ENCODE peak calls at places on chromosomes 1 and 21, in seven cellular contexts. C is heart right ventricle, D is mammary epithelial cell, U is heart left ventricle, F is psoas muscle, X is pancreas, S is Panc1. B is an unnamed sample.
A peak's percentile ranks its signal among the peaks of the same experiment; 100 is the strongest.

GRCh38 chr1:41851589-41851988 is 67.1 kb downstream of the HIVEP3 start:
- DNase-seq in C (no peak), D (peak; percentile 80), U (no peak), F (no peak), X (no peak), S (no peak), B (peak; percentile 66)

GRCh38 chr21:39377444-39378050 is 28.7 kb upstream of the HMGN1 start:
- DNase-seq in C (no peak), D (peak; percentile 78), U (no peak), F (no peak), X (no peak), S (no peak), B (no peak)

GRCh38 chr1:153490272-153491051 is 30.0 kb upstream of the S100A7 start:
- DNase-seq in C (peak; percentile 75), D (peak; percentile 98), U (peak; percentile 85), F (peak; percentile 89), X (peak; percentile 43), S (peak; percentile 93), B (peak; percentile 91)

GRCh38 chr1:89987170-89987819 is 7.6 kb upstream of the ZNF326 start:
- DNase-seq in C (peak; percentile 64), D (peak; percentile 66), U (no peak), F (no peak), X (peak; percentile 24), S (peak; percentile 78), B (peak; percentile 92)

GRCh38 chr1:20380616-20381035 is 90.0 kb downstream of the VWA5B1 start:
- DNase-seq in C (no peak), D (peak; percentile 38), U (no peak), F (no peak), X (no peak), S (no peak), B (peak; percentile 68)

GRCh38 chr1:155983191-155984023 is 5.1 kb upstream of the ARHGEF2 start:
- DNase-seq in C (peak; percentile 82), D (peak; percentile 67), U (peak; percentile 90), F (peak; percentile 86), X (no peak), S (peak; percentile 98), B (peak; percentile 98)

GRCh38 chr21:18244721-18245486 is at the start of gene CHODL:
- DNase-seq in C (no peak), D (no peak), U (peak; percentile 20), F (no peak), X (no peak), S (no peak), B (no peak)

GRCh38 chr1:205514211-205515142 is 10.0 kb downstream of the CDK18 start:
- DNase-seq in C (no peak), D (no peak), U (no peak), F (no peak), X (no peak), S (no peak), B (no peak)

GRCh38 chr1:170356585-170356984 is 175.4 kb upstream of the GORAB start:
- DNase-seq in C (no peak), D (no peak), U (no peak), F (no peak), X (no peak), S (no peak), B (no peak)

GRCh38 chr1:2529776-2530500 is at the start of gene HES5:
- DNase-seq in C (peak; percentile 43), D (no peak), U (peak; percentile 57), F (no peak), X (no peak), S (no peak), B (peak; percentile 60)

GRCh38 chr1:118947790-118948189 is 40.4 kb downstream of the TBX15 start:
- DNase-seq in C (no peak), D (peak; percentile 58), U (no peak), F (no peak), X (no peak), S (no peak), B (no peak)

GRCh38 chr1:153232553-153232952 is 15.2 kb downstream of the PRR9 start:
- DNase-seq in C (no peak), D (no peak), U (no peak), F (no peak), X (no peak), S (no peak), B (no peak)

GRCh38 chr1:202023033-202023433 is 12.6 kb downstream of the ELF3 start:
- DNase-seq in C (no peak), D (peak; percentile 99), U (no peak), F (no peak), X (peak; percentile 78), S (peak; percentile 45), B (no peak)

GRCh38 chr1:223363057-223363855 is 720 bp downstream of the SUSD4 start:
- DNase-seq in C (peak; percentile 52), D (no peak), U (peak; percentile 71), F (peak; percentile 61), X (peak; percentile 49), S (no peak), B (peak; percentile 32)

GRCh38 chr1:195458365-195458764 is 1149.9 kb downstream of the KCNT2 start:
- DNase-seq in C (no peak), D (no peak), U (no peak), F (no peak), X (no peak), S (no peak), B (no peak)

GRCh38 chr1:62245201-62245600 is 50.6 kb downstream of the L1TD1 start:
- DNase-seq in C (no peak), D (peak; percentile 41), U (no peak), F (no peak), X (no peak), S (no peak), B (no peak)

GRCh38 chr1:179094826-179095225 is 13.0 kb downstream of the TOR3A start:
- DNase-seq in C (no peak), D (no peak), U (no peak), F (no peak), X (no peak), S (no peak), B (no peak)

GRCh38 chr1:25786887-25787286 is 13.1 kb upstream of the SELENON start:
- DNase-seq in C (no peak), D (no peak), U (no peak), F (no peak), X (no peak), S (no peak), B (no peak)

GRCh38 chr1:229887043-229887822 is 179.8 kb upstream of the GALNT2 start:
- DNase-seq in C (peak; percentile 51), D (peak; percentile 97), U (peak; percentile 63), F (no peak), X (peak; percentile 76), S (no peak), B (peak; percentile 3)

DNA sequence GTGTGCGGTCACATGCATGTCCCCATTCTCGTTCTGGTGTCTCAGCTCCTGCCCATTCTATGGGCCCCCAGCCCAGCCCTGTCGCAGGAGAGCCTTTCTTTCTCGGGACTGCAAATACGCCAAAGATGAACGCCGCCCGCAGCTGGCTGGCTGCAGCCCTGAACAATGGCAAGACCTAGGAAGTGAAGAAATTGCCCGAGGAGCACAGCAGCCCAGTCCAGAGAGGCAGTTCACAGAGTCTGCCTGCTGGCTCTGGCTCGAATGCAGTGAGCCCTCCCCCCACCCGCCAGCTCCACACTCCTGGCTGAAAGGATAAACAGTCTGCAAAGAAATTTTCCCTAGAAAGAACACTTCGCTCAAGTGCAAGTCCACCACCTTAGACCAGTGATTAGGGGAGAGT is 23.3 kb downstream of the PAX7 start:
- DNase-seq in C (no peak), D (no peak), U (no peak), F (no peak), X (no peak), S (no peak), B (no peak)
- H3K4me1 ChIP-seq in C (no peaks in the 10 kb centered on the region), D (no peaks in the 10 kb centered on the region), U (no peaks in the 10 kb centered on the region), F (no peaks in the 10 kb centered on the region), X (no peaks in the 10 kb centered on the region), S (no peaks in the 10 kb centered on the region), B (no peaks in the 10 kb centered on the region)

DNA sequence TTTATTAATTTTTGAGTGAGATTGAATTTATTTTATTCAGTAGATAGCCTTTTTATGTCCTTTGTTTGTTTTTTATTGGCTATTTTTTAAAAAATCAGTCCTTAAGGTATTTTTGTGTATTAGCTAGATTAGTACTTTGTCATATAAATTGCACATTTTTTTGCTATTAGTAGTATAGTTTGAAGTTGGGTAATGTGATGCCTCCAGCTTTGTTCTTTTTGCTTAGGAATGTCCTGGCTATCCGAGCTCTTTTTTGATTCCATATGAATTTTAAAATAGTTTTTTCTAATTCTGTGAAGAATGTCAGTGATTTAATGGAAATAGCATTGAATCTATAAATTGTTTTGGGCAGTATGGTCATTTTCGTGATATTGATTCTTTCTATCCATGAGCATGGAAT is 80.4 kb downstream of the MAN1A2 start:
- DNase-seq in C (no peak), D (no peak), U (no peak), F (no peak), X (no peak), S (no peak), B (peak; percentile 45)
- H3K36me3 ChIP-seq in C (peaks cover 41% of the 10 kb centered on the region), D (peaks cover 3% of the 10 kb centered on the region), U (peaks cover 5% of the 10 kb centered on the region), F (peaks cover 6% of the 10 kb centered on the region), X (no peaks in the 10 kb centered on the region), S (no peaks in the 10 kb centered on the region), B (peaks cover 6% of the 10 kb centered on the region)

GRCh38 chr21:45868488-45868887 is 113.1 kb upstream of the COL6A1 start:
- DNase-seq in C (no peak), D (no peak), U (no peak), F (peak; percentile 38), X (no peak), S (no peak), B (no peak)
- H3K4me1 ChIP-seq in C (no peaks in the 10 kb centered on the region), D (peaks cover 22% of the 10 kb centered on the region), U (no peaks in the 10 kb centered on the region), F (no peaks in the 10 kb centered on the region), X (no peaks in the 10 kb centered on the region), S (no peaks in the 10 kb centered on the region), B (peaks cover 18% of the 10 kb centered on the region)

DNA sequence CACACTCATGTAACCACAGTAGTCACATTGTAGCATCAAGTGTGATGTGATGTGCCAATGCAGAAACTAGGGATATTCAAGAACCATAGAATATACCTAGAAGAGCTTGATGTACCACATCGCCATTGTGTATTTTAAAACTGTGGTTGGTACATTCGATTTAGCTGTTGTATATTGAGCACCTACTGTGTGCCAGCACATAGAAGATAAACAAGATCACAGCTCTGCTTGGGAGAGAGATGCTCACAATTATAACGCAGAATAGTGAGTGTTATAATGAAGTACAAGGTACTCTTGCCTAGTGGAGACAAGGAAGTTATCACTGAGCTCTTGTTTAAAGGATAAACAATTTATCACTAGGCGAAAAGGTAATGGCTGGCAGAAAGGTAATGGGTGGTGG is 4.7 kb downstream of the BTF3L4 start:
- DNase-seq in C (no peak), D (no peak), U (no peak), F (no peak), X (no peak), S (no peak), B (no peak)
- H3K36me3 ChIP-seq in C (peaks cover 62% of the 10 kb centered on the region), D (peaks cover 28% of the 10 kb centered on the region), U (peaks cover 60% of the 10 kb centered on the region), F (peaks cover 61% of the 10 kb centered on the region), X (no peaks in the 10 kb centered on the region), S (peaks cover 41% of the 10 kb centered on the region), B (peaks cover 55% of the 10 kb centered on the region)

DNA sequence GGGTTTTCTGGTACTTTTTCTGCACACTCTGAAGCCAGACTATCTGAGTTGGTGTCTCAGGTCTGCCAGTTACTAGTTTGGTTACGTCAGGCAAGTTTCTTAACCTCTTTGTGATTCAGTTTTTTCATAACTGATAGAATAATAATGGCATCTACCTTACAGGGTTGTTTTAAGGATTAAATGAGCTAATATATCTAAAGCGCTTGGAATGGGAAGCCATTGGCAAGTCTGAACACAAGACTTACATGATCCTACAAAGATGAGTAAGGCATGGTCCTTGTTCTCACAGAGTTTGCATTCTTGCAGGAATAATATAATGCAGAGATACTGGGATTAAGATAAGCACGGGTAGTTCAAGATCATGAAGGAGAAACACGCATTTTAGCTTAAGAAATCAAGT is 9.2 kb upstream of the DENND2D start:
- DNase-seq in C (no peak), D (peak; percentile 67), U (no peak), F (no peak), X (no peak), S (no peak), B (no peak)
- H3K4me1 ChIP-seq in C (peaks cover under 1% of the 10 kb centered on the region), D (peaks cover 16% of the 10 kb centered on the region), U (no peaks in the 10 kb centered on the region), F (no peaks in the 10 kb centered on the region), X (no peaks in the 10 kb centered on the region), S (no peaks in the 10 kb centered on the region), B (peaks cover 20% of the 10 kb centered on the region)

GRCh38 chr1:21843208-21843607 is 31.1 kb downstream of the LDLRAD2 start:
- DNase-seq in C (no peak), D (no peak), U (no peak), F (peak; percentile 48), X (no peak), S (no peak), B (no peak)
- H3K36me3 ChIP-seq in C (peaks cover 100% of the 10 kb centered on the region), D (peaks cover 19% of the 10 kb centered on the region), U (peaks cover 100% of the 10 kb centered on the region), F (peaks cover 100% of the 10 kb centered on the region), X (peaks cover 7% of the 10 kb centered on the region), S (no peaks in the 10 kb centered on the region), B (peaks cover 98% of the 10 kb centered on the region)